ENCODE peak calls at places on chromosomes 11 and 22, in six cellular contexts. W, R, B, J, V and G are unnamed samples.

GRCh38 chr11:77206264-77207018 is 78.4 kb downstream of the MYO7A start:
- DNase-seq in W (no peak), R (no peak), B (no peak), V (no peak), J (no peak), G (no peak)

GRCh38 chr11:130315354-130315970 is 745 bp upstream of the ZBTB44 start:
- DNase-seq in B (peak; percentile 43), V (no peak), J (no peak), R (no peak), W (peak; percentile 45), G (no peak)

GRCh38 chr22:45317551-45318167 is 7.9 kb downstream of the FAM118A start:
- DNase-seq in B (no peak), V (peak; percentile 85), J (peak; percentile 87), W (no peak), R (no peak), G (peak; percentile 10)

GRCh38 chr11:65884716-65885092 is 3.6 kb downstream of the FIBP start:
- DNase-seq in W (peak; percentile 80), J (peak; percentile 75), B (peak; percentile 81), R (no peak), V (peak; percentile 73), G (no peak)

GRCh38 chr11:109939176-109939810 is 153.9 kb upstream of the ZC3H12C start:
- DNase-seq in V (peak; percentile 89), B (no peak), R (peak; percentile 44), W (no peak), J (peak; percentile 91), G (peak; percentile 65)

GRCh38 chr11:79691445-79691844 is 250.6 kb upstream of the TENM4 start:
- DNase-seq in V (no peak), B (no peak), R (no peak), W (no peak), J (no peak), G (no peak)

GRCh38 chr22:18057568-18058209 is 20.1 kb upstream of the PEX26 start:
- DNase-seq in R (peak; percentile 96), B (no peak), J (peak; percentile 100), W (no peak), V (peak; percentile 100), G (peak; percentile 96)

GRCh38 chr22:42490244-42490832 is 29.3 kb downstream of the RRP7A start:
- DNase-seq in J (no peak), B (no peak), W (no peak), V (no peak), R (no peak), G (no peak)

GRCh38 chr22:19803736-19804267 is 43.2 kb downstream of the TBX1 start:
- DNase-seq in R (no peak), B (no peak), V (no peak), J (no peak), W (no peak), G (no peak)

GRCh38 chr11:6705905-6706535 is 22.9 kb upstream of the MRPL17 start:
- DNase-seq in J (peak; percentile 79), R (no peak), W (peak; percentile 40), B (peak; percentile 40), V (peak; percentile 81), G (no peak)

GRCh38 chr22:44068422-44069191 is 44.5 kb downstream of the PARVB start:
- DNase-seq in W (no peak), B (no peak), J (no peak), R (no peak), V (no peak), G (no peak)

GRCh38 chr11:133809525-133810178 is 35.7 kb downstream of the SPATA19 start:
- DNase-seq in B (no peak), R (no peak), J (no peak), V (no peak), W (no peak), G (no peak)

GRCh38 chr11:33633251-33634003 is 67.2 kb downstream of the C11orf91 start:
- DNase-seq in J (peak; percentile 91), R (peak; percentile 42), W (no peak), V (peak; percentile 25), B (no peak), G (no peak)

GRCh38 chr22:43828711-43829447 is 16.8 kb upstream of the EFCAB6 start:
- DNase-seq in J (peak; percentile 63), V (peak; percentile 94), R (no peak), B (no peak), W (no peak), G (no peak)

GRCh38 chr11:18369398-18369797 is 25.0 kb upstream of the LDHA start:
- DNase-seq in R (no peak), V (no peak), J (no peak), B (no peak), W (no peak), G (no peak)

GRCh38 chr22:47295226-47295901 is 532.9 kb downstream of the TBC1D22A start:
- DNase-seq in V (no peak), W (no peak), R (no peak), J (no peak), B (no peak), G (no peak)

GRCh38 chr22:25824828-25825474 is 83.0 kb downstream of the MYO18B start:
- DNase-seq in V (no peak), R (no peak), J (no peak), B (no peak), W (no peak), G (no peak)

GRCh38 chr22:43999378-43999777 is 24.7 kb upstream of the PARVB start:
- DNase-seq in R (no peak), J (no peak), V (no peak), W (no peak), B (no peak), G (no peak)

GRCh38 chr11:119741369-119742262 is 12.6 kb upstream of the NECTIN1 start:
- DNase-seq in V (no peak), J (peak; percentile 45), B (peak; percentile 44), R (no peak), W (peak; percentile 41), G (no peak)

GRCh38 chr22:26031641-26032040 is 137.6 kb upstream of the SEZ6L start:
- DNase-seq in R (no peak), V (no peak), J (no peak), W (no peak), B (no peak), G (no peak)

GRCh38 chr11:31809857-31810778 is 1.0 kb downstream of the PAX6 start:
- DNase-seq in W (no peak), B (no peak), J (peak; percentile 72), V (peak; percentile 40), R (no peak), G (no peak)

GRCh38 chr11:103800406-103801114 is 235.9 kb upstream of the DDI1 start:
- DNase-seq in B (no peak), V (peak; percentile 85), W (no peak), J (peak; percentile 35), R (no peak), G (no peak)

GRCh38 chr11:101686514-101686913 is 102.7 kb upstream of the TRPC6 start:
- DNase-seq in W (no peak), B (no peak), J (peak; percentile 14), R (no peak), V (no peak), G (peak; percentile 34)

GRCh38 chr11:65204646-65205601 is 23.2 kb downstream of the CAPN1 start:
- DNase-seq in V (peak; percentile 15), W (peak; percentile 50), J (peak; percentile 40), R (no peak), B (peak; percentile 40), G (no peak)

GRCh38 chr11:105923814-105924213 is 98.2 kb downstream of the MSANTD4 start:
- DNase-seq in R (no peak), B (no peak), J (peak; percentile 62), V (peak; percentile 67), W (no peak), G (no peak)

GRCh38 chr11:67015048-67015447 is 7.9 kb upstream of the SYT12 start:
- DNase-seq in W (no peak), J (no peak), B (no peak), R (no peak), V (no peak), G (no peak)

GRCh38 chr11:118263694-118264567 is at the start of gene MPZL2:
- DNase-seq in B (no peak), W (no peak), J (peak; percentile 11), V (no peak), R (no peak), G (no peak)

GRCh38 chr22:20152464-20152890 is 1.6 kb upstream of the CCDC188 start:
- DNase-seq in R (no peak), W (no peak), J (no peak), B (no peak), V (no peak), G (no peak)

GRCh38 chr11:130560000-130560852 is 111.8 kb downstream of the ADAMTS15 start:
- DNase-seq in W (no peak), J (no peak), R (no peak), B (no peak), V (no peak), G (no peak)

GRCh38 chr11:73280606-73281005 is 8.5 kb downstream of the P2RY6 start:
- DNase-seq in R (no peak), W (no peak), J (no peak), B (no peak), V (no peak), G (no peak)
- H3K4me3 ChIP-seq in R (no peak overlapping the region), W (no peak overlapping the region), J (no peak overlapping the region), B (no peak overlapping the region), V (no peak overlapping the region), G (no peak overlapping the region)

GRCh38 chr11:117203069-117203407 is 3.9 kb downstream of the TAGLN start:
- DNase-seq in V (no peak), W (no peak), J (no peak), R (no peak), B (no peak), G (no peak)

GRCh38 chr11:117200813-117201515 is 1.8 kb downstream of the TAGLN start:
- DNase-seq in J (peak; percentile 25), V (no peak), W (no peak), R (no peak), B (no peak), G (no peak)

GRCh38 chr11:117201516-117201866 is 2.3 kb downstream of the TAGLN start:
- DNase-seq in V (no peak), R (no peak), J (peak; percentile 30), W (no peak), B (no peak), G (no peak)

GRCh38 chr11:117201906-117202305 is 2.7 kb downstream of the TAGLN start:
- DNase-seq in R (no peak), W (no peak), V (peak; percentile 44), J (peak; percentile 46), B (no peak), G (no peak)

GRCh38 chr11:117202386-117203068 is 3.4 kb downstream of the TAGLN start:
- DNase-seq in W (no peak), J (peak; percentile 33), R (no peak), V (peak; percentile 48), B (no peak), G (no peak)
- H3K4me3 ChIP-seq in W (no peak overlapping the region), J (peak overlapping the region; percentile 87), R (no peak overlapping the region), V (peak overlapping the region; percentile 72), B (no peak overlapping the region), G (peak overlapping the region; percentile 63)

DNA sequence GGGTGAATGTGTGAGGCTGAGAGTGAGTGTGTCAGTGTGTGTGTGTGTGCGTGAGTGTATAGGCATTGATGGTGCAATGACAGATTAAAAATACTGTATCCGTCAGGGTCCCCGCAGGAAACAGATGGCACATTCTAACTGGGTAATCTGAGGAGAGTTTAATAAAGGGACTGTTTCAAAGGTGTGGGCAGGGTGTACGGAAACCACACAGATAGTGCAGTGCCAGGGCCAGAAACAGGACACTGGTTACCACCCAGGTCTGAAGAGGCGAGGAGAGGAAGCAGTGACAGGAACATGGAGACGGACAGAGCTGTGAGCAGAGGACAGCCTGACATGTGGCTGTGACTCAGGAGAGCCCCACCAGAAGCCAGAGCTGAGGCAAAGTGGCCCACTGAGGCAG is 16.5 kb downstream of the P2RX3 start:
- DNase-seq in B (no peak), J (no peak), V (no peak), R (no peak), W (no peak), G (no peak)
- H3K4me3 ChIP-seq in B (no peak overlapping the region), J (no peak overlapping the region), V (no peak overlapping the region), R (no peak overlapping the region), W (no peak overlapping the region), G (no peak overlapping the region)

GRCh38 chr22:50083462-50084081 is 1.7 kb downstream of the MLC1 start:
- DNase-seq in B (no peak), V (no peak), J (no peak), R (no peak), W (no peak), G (no peak)
- H3K4me3 ChIP-seq in B (no peak overlapping the region), V (no peak overlapping the region), J (no peak overlapping the region), R (no peak overlapping the region), W (no peak overlapping the region), G (no peak overlapping the region)